ENCODE peak calls at places on chromosomes 13 and 19, in six cellular contexts. U is HCT116, O is H1, C is SK-N-SH, P is HepG2, W is K562. G is an unnamed sample.

GRCh38 chr19:1851581-1852293 is 3.5 kb upstream of the REXO1 start:
- DNase-seq in U (no peak), O (no peak), C (no peak), P (no peak), W (no peak), G (no peak)

GRCh38 chr13:39327080-39327479 is 275.9 kb downstream of the LHFPL6 start:
- DNase-seq in U (no peak), O (no peak), C (no peak), P (no peak), W (no peak), G (no peak)

GRCh38 chr13:73168993-73169401 is 110.2 kb downstream of the KLF5 start:
- DNase-seq in U (no peak), O (no peak), C (no peak), P (no peak), W (no peak), G (no peak)

GRCh38 chr13:67515895-67516294 is 285.8 kb upstream of the PCDH9 start:
- DNase-seq in U (no peak), O (no peak), C (no peak), P (no peak), W (no peak), G (no peak)

GRCh38 chr13:98345103-98345899 is 168.2 kb upstream of the RNF113B start:
- DNase-seq in U (no peak), O (no peak), C (peak), P (no peak), W (no peak), G (no peak)

GRCh38 chr19:46944918-46945628 is 74.6 kb upstream of the NPAS1 start:
- DNase-seq in U (no peak), O (peak), C (peak), P (no peak), W (no peak), G (no peak)

GRCh38 chr13:29476046-29476445 is 119.4 kb downstream of the SLC7A1 start:
- DNase-seq in U (no peak), O (no peak), C (no peak), P (no peak), W (no peak), G (no peak)

GRCh38 chr13:36710396-36710795 is 36.6 kb downstream of the SERTM1 start:
- DNase-seq in U (no peak), O (no peak), C (no peak), P (no peak), W (no peak), G (no peak)

GRCh38 chr13:32426981-32427851 is 714 bp downstream of the N4BP2L1 start:
- DNase-seq in U (no peak), O (peak), C (peak), P (no peak), W (no peak), G (peak)

GRCh38 chr19:12047868-12048267 is 4.9 kb downstream of the ZNF878 start:
- DNase-seq in U (no peak), O (no peak), C (no peak), P (peak), W (no peak), G (no peak)

GRCh38 chr13:106562301-106562700 is 5.6 kb downstream of the ARGLU1 start:
- DNase-seq in U (no peak), O (no peak), C (no peak), P (no peak), W (no peak), G (no peak)

GRCh38 chr19:7541828-7542443 is 6.4 kb downstream of the PNPLA6 start:
- DNase-seq in U (no peak), O (no peak), C (no peak), P (no peak), W (no peak), G (no peak)

GRCh38 chr19:7159105-7159933 is 89.8 kb downstream of the ZNF557 start:
- DNase-seq in U (no peak), O (no peak), C (no peak), P (no peak), W (no peak), G (no peak)

GRCh38 chr13:70844391-70845108 is 736.3 kb upstream of the KLHL1 start:
- DNase-seq in U (no peak), O (no peak), C (no peak), P (no peak), W (no peak), G (no peak)

GRCh38 chr19:53881482-53882390 is at the start of gene PRKCG:
- DNase-seq in U (no peak), O (peak), C (peak), P (peak), W (peak), G (no peak)

GRCh38 chr19:28737526-28737925 is 475.4 kb downstream of the UQCRFS1 start:
- DNase-seq in U (no peak), O (no peak), C (no peak), P (no peak), W (no peak), G (peak)

GRCh38 chr19:41694196-41694595 is 6.1 kb upstream of the CEACAM7 start:
- DNase-seq in U (no peak), O (no peak), C (no peak), P (no peak), W (no peak), G (no peak)

GRCh38 chr13:59677966-59678814 is 485.5 kb downstream of the DIAPH3 start:
- DNase-seq in U (peak), O (no peak), C (peak), P (peak), W (peak), G (peak)

GRCh38 chr19:14472202-14472961 is 2.8 kb downstream of the PTGER1 start:
- DNase-seq in U (peak), O (peak), C (peak), P (no peak), W (peak), G (no peak)

GRCh38 chr19:870963-871401 is 11.5 kb downstream of the CFD start:
- DNase-seq in U (no peak), O (no peak), C (peak), P (no peak), W (no peak), G (no peak)

GRCh38 chr19:50002386-50002960 is 22.7 kb downstream of the VRK3 start:
- DNase-seq in U (no peak), O (no peak), C (no peak), P (no peak), W (no peak), G (no peak)

GRCh38 chr19:29507081-29507860 is 18.5 kb upstream of the VSTM2B start:
- DNase-seq in U (no peak), O (no peak), C (no peak), P (no peak), W (no peak), G (no peak)

GRCh38 chr13:35354305-35354704 is 122.2 kb downstream of the MAB21L1 start:
- DNase-seq in U (no peak), O (no peak), C (no peak), P (no peak), W (no peak), G (no peak)

GRCh38 chr19:3178973-3179738 is 587 bp downstream of the S1PR4 start:
- DNase-seq in U (no peak), O (no peak), C (no peak), P (no peak), W (no peak), G (no peak)

GRCh38 chr19:49475995-49476880 is 2.2 kb downstream of the FLT3LG start:
- DNase-seq in U (no peak), O (peak), C (peak), P (no peak), W (peak), G (peak)

GRCh38 chr19:16373989-16374388 is 49.4 kb downstream of the KLF2 start:
- DNase-seq in U (no peak), O (no peak), C (no peak), P (no peak), W (no peak), G (no peak)

GRCh38 chr13:50370303-50370950 is 355.2 kb downstream of the KCNRG start:
- DNase-seq in U (no peak), O (no peak), C (no peak), P (no peak), W (no peak), G (no peak)

GRCh38 chr19:48302600-48302959 is 22.8 kb upstream of the EMP3 start:
- DNase-seq in U (no peak), O (no peak), C (no peak), P (no peak), W (no peak), G (no peak)

DNA sequence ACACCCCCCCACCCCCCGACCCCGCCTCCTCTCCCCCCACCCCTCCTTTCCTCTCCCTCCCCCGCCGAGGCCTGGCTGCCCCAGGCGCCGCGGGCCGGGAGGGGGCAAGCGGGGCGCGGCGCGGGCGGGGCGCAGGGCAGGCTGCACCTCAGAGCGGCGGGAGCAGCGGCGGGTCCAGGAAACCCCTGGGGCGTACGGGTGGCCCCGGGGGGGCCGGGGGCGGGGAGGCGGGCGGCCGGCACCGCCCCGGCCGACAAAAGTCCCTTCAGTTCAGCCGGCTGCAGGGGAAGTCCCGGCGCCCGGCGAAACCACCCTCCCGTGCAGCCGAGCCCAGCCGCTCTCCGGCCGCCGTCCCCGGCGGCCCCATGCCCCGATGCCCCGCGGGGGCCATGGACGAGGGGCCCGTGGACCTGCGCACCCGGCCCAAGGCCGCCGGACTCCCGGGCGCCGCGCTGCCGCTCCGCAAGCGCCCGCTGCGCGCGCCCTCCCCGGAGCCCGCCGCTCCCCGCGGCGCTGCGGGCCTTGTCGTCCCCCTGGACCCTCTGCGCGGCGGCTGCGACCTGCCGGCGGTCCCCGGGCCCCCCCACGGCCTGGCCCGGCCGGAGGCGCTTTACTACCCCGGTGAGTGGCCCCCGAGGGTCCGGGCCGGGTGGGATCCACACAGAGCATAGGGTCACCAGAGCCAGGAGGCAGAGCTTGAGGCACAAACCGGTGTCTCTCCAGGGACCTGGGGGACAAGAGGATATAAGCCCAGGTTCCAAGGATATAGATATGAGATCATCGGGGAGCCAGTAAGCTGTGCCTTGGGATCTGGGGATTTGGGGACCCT is at the start of gene BCL3:
- DNase-seq in U (no peak), O (no peak), C (peak), P (no peak), W (peak), G (peak)
- TF ChIP-seq JUND in U (no peak), O (no peak), C (no peak), P (no peak), W (no peak), G (no peak)

DNA sequence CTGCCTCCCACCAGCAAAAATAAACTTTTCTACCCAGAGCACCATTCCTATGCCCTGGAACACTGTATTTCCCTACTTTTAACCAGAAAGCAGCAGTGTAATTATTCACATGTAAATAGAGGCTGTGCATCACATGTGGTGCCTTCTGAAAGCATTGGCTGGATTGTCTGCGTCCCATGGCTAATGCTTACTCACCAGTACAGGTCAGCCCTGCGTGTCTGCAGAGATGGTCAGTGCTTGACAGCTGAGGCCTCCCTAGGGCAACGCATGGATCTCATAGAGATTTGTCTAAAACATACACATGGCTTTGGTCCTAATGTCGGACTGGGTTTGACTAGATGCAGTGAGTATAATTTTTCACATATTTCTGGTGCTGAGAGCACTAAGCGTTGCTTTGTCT is 64.2 kb downstream of the DPY19L3 start:
- DNase-seq in U (no peak), O (no peak), C (no peak), P (no peak), W (no peak), G (no peak)
- TF ChIP-seq JUND in U (no peak), O (no peak), C (no peak), P (no peak), W (no peak), G (no peak)

DNA sequence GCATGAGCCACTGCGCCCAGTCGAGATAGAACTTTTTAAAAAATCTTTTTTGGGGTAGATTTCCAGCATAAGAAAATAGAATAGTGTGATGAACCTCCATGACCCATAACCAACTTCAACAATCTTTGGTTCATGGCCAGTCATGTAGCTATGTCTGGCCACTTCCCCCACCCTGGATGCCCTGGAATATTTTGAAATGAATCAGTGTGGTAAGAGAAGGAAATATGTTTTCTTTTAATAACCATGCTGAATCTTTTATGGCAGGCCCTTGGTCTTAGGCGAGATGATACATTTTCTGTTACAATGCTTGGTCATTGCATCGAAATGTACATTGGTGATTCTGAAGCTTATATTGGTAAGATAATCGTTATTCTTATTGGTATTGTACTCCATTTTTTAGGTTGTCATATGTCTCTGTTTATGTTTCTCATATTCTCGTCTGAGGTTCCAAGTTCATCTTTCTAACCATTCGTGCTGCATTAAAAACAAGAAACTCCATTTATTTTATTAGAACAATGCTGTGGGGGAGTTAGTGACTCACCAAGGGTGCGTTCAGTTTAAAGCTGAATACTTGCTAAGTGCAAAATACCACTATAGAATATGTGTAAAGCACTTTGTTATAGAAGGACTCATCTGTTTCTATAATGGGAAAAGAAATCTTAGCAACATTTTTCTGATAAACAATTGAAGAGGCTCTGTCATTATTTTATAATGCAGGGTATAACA is 16.4 kb upstream of the UPF3A start:
- DNase-seq in U (no peak), O (no peak), C (no peak), P (no peak), W (no peak), G (no peak)
- TF ChIP-seq JUND in U (no peak), O (no peak), C (no peak), P (no peak), W (no peak), G (no peak)

GRCh38 chr19:51777570-51778460 is 16.8 kb downstream of the FPR2 start:
- DNase-seq in U (peak), O (peak), C (peak), P (peak), W (peak), G (peak)
- TF ChIP-seq JUND in U (no peak), O (no peak), C (no peak), P (no peak), W (peak), G (no peak)

DNA sequence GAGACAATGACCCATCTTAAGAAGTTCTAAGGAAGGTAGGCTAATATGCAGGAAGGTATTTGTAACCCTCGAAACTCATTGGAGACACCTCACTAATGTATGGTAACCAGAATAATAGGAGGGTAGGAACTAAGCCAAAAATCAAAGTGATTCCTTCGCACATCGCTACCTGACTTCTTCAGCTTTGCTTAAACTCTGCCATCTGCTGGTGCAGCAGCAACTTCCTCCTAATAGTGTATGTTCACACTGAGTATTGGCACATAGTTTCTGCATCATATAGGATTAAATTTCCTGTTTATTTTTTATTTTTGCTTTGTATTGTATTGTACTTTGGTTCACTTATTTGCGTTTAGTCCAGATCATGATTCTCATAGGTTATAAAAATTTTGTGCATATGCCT is 676.2 kb downstream of the GPC5 start:
- DNase-seq in U (no peak), O (no peak), C (peak), P (peak), W (no peak), G (peak)
- TF ChIP-seq JUND in U (no peak), O (no peak), C (no peak), P (no peak), W (no peak), G (no peak)

DNA sequence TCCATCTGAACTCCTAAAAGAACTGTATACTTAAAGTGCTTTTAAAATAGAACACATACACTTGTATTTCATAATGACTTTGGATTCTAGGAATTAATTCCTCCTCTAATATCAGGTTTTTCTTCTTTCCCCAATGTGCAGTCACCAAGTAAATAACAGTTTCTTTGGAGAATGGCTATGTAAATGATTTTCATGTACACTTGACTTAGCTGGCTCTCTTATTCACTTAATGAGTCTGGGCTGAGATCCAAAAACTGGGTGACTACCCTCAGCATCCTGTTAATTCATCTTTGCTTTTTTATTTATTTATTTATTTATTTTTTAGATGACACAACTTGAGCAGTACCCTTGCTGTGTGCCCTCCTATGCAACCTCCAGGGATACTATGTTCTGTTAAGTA is 1003.7 kb downstream of the SLITRK1 start:
- DNase-seq in U (no peak), O (no peak), C (no peak), P (no peak), W (no peak), G (peak)
- TF ChIP-seq JUND in U (no peak), O (no peak), C (no peak), P (no peak), W (no peak), G (no peak)

DNA sequence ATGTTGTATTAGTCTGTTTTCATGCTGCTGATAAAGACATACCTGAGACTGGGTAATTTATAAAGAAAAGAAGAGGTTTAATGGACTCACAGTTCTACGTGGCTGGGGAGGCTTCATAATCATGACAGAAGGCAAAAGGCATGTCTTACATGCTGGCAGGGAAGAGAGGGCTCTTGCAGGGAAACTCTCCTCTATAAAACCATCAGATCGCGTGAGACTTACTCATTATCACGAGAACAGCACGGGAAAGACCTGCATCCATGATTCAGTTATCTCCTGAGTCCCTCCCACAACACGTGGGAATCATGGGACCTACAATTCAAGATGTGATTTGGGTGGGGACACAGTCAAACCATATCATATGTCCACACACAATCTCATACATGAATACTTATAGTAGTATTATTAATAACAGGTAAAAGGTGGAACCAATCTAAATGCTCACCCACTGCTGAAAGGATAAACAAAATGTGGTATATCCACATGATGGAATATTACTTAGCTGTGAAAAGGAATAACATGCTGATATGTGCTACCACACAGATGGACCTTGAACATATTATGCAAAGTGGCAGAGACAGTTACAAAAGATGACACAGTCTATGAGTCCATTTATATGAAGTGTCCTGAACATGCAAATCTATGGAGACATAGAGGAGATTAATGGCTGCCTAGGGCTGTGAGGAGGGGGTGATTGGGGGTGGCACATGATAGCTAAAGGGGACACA is 20.9 kb upstream of the CEBPA start:
- DNase-seq in U (no peak), O (no peak), C (no peak), P (no peak), W (no peak), G (no peak)
- TF ChIP-seq JUND in U (no peak), O (no peak), C (no peak), P (no peak), W (no peak), G (no peak)

DNA sequence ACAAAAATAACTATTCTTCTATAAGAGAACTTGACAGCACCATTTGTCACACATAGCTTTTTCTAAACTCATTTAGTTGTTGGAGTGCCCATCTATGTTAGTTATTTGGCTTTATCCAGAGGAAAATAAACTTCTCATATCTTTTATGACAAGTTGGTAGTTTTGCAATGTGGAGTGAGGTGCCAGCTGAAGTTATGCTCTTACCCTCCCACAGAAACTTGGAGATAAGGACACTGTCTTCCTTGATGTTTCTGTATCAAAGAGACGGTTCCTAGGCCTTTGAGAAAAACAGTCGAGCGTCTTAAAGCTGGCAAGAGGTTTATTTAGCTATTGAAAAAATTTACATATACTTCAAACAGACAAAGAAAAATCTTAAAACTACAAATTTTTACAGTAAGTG is 1079.7 kb downstream of the SLITRK1 start:
- DNase-seq in U (no peak), O (no peak), C (no peak), P (no peak), W (no peak), G (no peak)
- TF ChIP-seq JUND in U (no peak), O (no peak), C (no peak), P (no peak), W (no peak), G (no peak)

G was measured in T47D.